ENCODE peak calls at places on chromosomes 12 and 14, in six cellular contexts. S is stomach; K is stimulated activated CD4-positive, alpha-beta T cell treated with anti-CD3 and anti-CD28 coated beads, Interleukin-4, amount 100 ng/mL, for 24 hours; T is germinal center; N is NCI-H446 treated with DMSO at 0.1 percent for 48 hours; Z is effector CD8-positive, alpha-beta T cell. J is an unnamed sample.
A peak's percentile ranks its signal among the peaks of the same experiment; 100 is the strongest.

GRCh38 chr12:89411846-89412245 is 59.5 kb upstream of the DUSP6 start:
- DNase-seq in T (no peak), K (no peak), S (no peak), N (no peak), Z (no peak), J (no peak)

GRCh38 chr12:98895086-98895651 is 250.1 kb downstream of the APAF1 start:
- DNase-seq in T (peak; percentile 7), S (no peak), Z (no peak), K (no peak), N (no peak), J (no peak)

GRCh38 chr12:2960432-2960956 is 1.3 kb downstream of the TEAD4 start:
- DNase-seq in T (peak; percentile 6), Z (no peak), N (no peak), S (no peak), K (peak; percentile 19), J (no peak)

GRCh38 chr12:6700646-6701051 is at the start of gene PIANP:
- DNase-seq in Z (peak; percentile 21), S (peak; percentile 36), T (peak; percentile 55), K (peak; percentile 47), N (no peak), J (peak; percentile 19)

GRCh38 chr14:33210304-33210703 is 271.6 kb downstream of the NPAS3 start:
- DNase-seq in T (no peak), Z (no peak), N (no peak), K (no peak), S (no peak), J (no peak)

GRCh38 chr12:20505056-20505455 is 136.7 kb downstream of the PDE3A start:
- DNase-seq in S (no peak), T (no peak), Z (no peak), K (no peak), N (no peak), J (no peak)

GRCh38 chr12:45415393-45415817 is 199.5 kb downstream of the ANO6 start:
- DNase-seq in K (peak; percentile 29), T (peak; percentile 66), N (no peak), Z (no peak), S (no peak), J (no peak)

GRCh38 chr12:52222692-52223091 is 10.4 kb upstream of the KRT7 start:
- DNase-seq in N (no peak), Z (no peak), T (no peak), S (no peak), K (no peak), J (no peak)

GRCh38 chr12:132423251-132424117 is 66.5 kb upstream of the FBRSL1 start:
- DNase-seq in Z (no peak), T (no peak), S (no peak), N (no peak), K (no peak), J (no peak)

GRCh38 chr14:78970677-78971076 is 800.5 kb downstream of the NRXN3 start:
- DNase-seq in K (no peak), N (no peak), Z (no peak), T (no peak), S (no peak), J (no peak)

GRCh38 chr12:49476091-49476490 is 62.7 kb upstream of the KCNH3 start:
- DNase-seq in S (no peak), K (no peak), T (no peak), N (no peak), Z (no peak), J (peak; percentile 42)

GRCh38 chr12:117395766-117396165 is 34.3 kb upstream of the NOS1 start:
- DNase-seq in N (no peak), T (no peak), K (no peak), Z (no peak), S (no peak), J (no peak)

GRCh38 chr12:132148368-132149045 is 4.2 kb downstream of the NOC4L start:
- DNase-seq in Z (no peak), T (no peak), S (no peak), N (no peak), K (no peak), J (no peak)

GRCh38 chr12:29012673-29013072 is 136.4 kb upstream of the FAR2 start:
- DNase-seq in N (no peak), T (no peak), K (no peak), S (no peak), Z (no peak), J (no peak)

GRCh38 chr12:127230843-127231260 is 1036.1 kb upstream of the TMEM132C start:
- DNase-seq in S (no peak), T (no peak), N (no peak), Z (no peak), K (no peak), J (no peak)

GRCh38 chr12:92028039-92028709 is 117.5 kb downstream of the BTG1 start:
- DNase-seq in N (peak; percentile 73), S (no peak), K (no peak), Z (no peak), T (no peak), J (peak; percentile 31)

GRCh38 chr14:45785240-45785639 is 532.2 kb upstream of the MIS18BP1 start:
- DNase-seq in Z (no peak), K (no peak), S (peak; percentile 82), T (no peak), N (no peak), J (no peak)

GRCh38 chr12:121190523-121191031 is 19.4 kb upstream of the P2RX4 start:
- DNase-seq in K (no peak), T (peak; percentile 29), N (no peak), Z (no peak), S (no peak), J (no peak)

GRCh38 chr14:105146976-105147700 is 21.4 kb downstream of the JAG2 start:
- DNase-seq in Z (no peak), S (no peak), N (no peak), T (no peak), K (no peak), J (no peak)